ENCODE peak calls at places on chromosome 18, in five cellular contexts. V is A549, X is H1, O is GM12878, D is HepG2. T is an unnamed sample.

GRCh38 chr18:47108373-47108772 is 41.9 kb downstream of the HDHD2 start:
- DNase-seq in V (no peak), X (no peak), O (no peak), D (no peak), T (no peak)

GRCh38 chr18:13658444-13659204 is 67.7 kb downstream of the FAM210A start:
- DNase-seq in V (no peak), X (no peak), O (no peak), D (no peak), T (no peak)

GRCh38 chr18:69686861-69687260 is 260.8 kb downstream of the CD226 start:
- DNase-seq in V (no peak), X (no peak), O (no peak), D (no peak), T (no peak)

GRCh38 chr18:72419914-72420313 is 124.2 kb downstream of the CBLN2 start:
- DNase-seq in V (no peak), X (no peak), O (no peak), D (no peak), T (no peak)

GRCh38 chr18:57809190-57809589 is 6.1 kb upstream of the ATP8B1 start:
- DNase-seq in V (no peak), X (no peak), O (no peak), D (no peak), T (no peak)

GRCh38 chr18:21074336-21075323 is 37.0 kb downstream of the ROCK1 start:
- DNase-seq in V (no peak), X (no peak), O (no peak), D (no peak), T (no peak)

GRCh38 chr18:51137051-51137729 is 60.3 kb downstream of the MEX3C start:
- DNase-seq in V (no peak), X (no peak), O (no peak), D (no peak), T (no peak)

GRCh38 chr18:37874721-37875120 is 309.1 kb upstream of the CELF4 start:
- DNase-seq in V (no peak), X (no peak), O (no peak), D (no peak), T (no peak)

GRCh38 chr18:59704146-59704545 is 6.9 kb upstream of the CCBE1 start:
- DNase-seq in V (no peak), X (no peak), O (no peak), D (no peak), T (no peak)

GRCh38 chr18:7618821-7619410 is 51.8 kb downstream of the PTPRM start:
- DNase-seq in V (no peak), X (no peak), O (no peak), D (no peak), T (no peak)

GRCh38 chr18:23141022-23141999 is 6.0 kb downstream of the CABLES1 start:
- DNase-seq in V (no peak), X (no peak), O (no peak), D (peak), T (no peak)

GRCh38 chr18:9914584-9915290 is 921 bp downstream of the VAPA start:
- DNase-seq in V (peak), X (no peak), O (no peak), D (peak), T (no peak)

GRCh38 chr18:9095297-9096012 is 7.0 kb upstream of the NDUFV2 start:
- DNase-seq in V (peak), X (no peak), O (peak), D (peak), T (no peak)

GRCh38 chr18:8029061-8029460 is 461.9 kb downstream of the PTPRM start:
- DNase-seq in V (no peak), X (no peak), O (no peak), D (no peak), T (no peak)

GRCh38 chr18:79353238-79353637 is 42.5 kb upstream of the NFATC1 start:
- DNase-seq in V (no peak), X (no peak), O (no peak), D (peak), T (no peak)

GRCh38 chr18:35159782-35160181 is 81.1 kb upstream of the ZNF397 start:
- DNase-seq in V (no peak), X (no peak), O (no peak), D (no peak), T (no peak)

GRCh38 chr18:47420130-47420529 is 168.7 kb upstream of the SKOR2 start:
- DNase-seq in V (no peak), X (no peak), O (no peak), D (no peak), T (no peak)

GRCh38 chr18:13279181-13280065 is 60.9 kb downstream of the LDLRAD4 start:
- DNase-seq in V (no peak), X (no peak), O (peak), D (no peak), T (no peak)

GRCh38 chr18:13984080-13984479 is 68.7 kb upstream of the MC2R start:
- DNase-seq in V (no peak), X (no peak), O (no peak), D (no peak), T (no peak)

GRCh38 chr18:41873730-41874129 is 81.3 kb upstream of the PIK3C3 start:
- DNase-seq in V (no peak), X (no peak), O (no peak), D (no peak), T (no peak)

GRCh38 chr18:41870191-41870590 is 84.8 kb upstream of the PIK3C3 start:
- DNase-seq in V (no peak), X (no peak), O (no peak), D (no peak), T (no peak)

GRCh38 chr18:41872206-41872605 is 82.8 kb upstream of the PIK3C3 start:
- DNase-seq in V (no peak), X (no peak), O (no peak), D (no peak), T (no peak)

GRCh38 chr18:41870817-41871216 is 84.2 kb upstream of the PIK3C3 start:
- DNase-seq in V (no peak), X (no peak), O (no peak), D (no peak), T (no peak)

GRCh38 chr18:41871229-41872000 is 83.6 kb upstream of the PIK3C3 start:
- DNase-seq in V (no peak), X (no peak), O (no peak), D (no peak), T (no peak)
- TF ChIP-seq KDM1A in V (no peak), X (no peak), O (no peak), D (no peak), T (no peak)

GRCh38 chr18:5167827-5168226 is 29.2 kb downstream of the AKAIN1 start:
- DNase-seq in V (no peak), X (no peak), O (no peak), D (no peak), T (no peak)
- TF ChIP-seq KDM1A in V (no peak), X (no peak), O (no peak), D (no peak), T (no peak)

GRCh38 chr18:32450026-32450681 is 20.5 kb downstream of the GAREM1 start:
- DNase-seq in V (no peak), X (no peak), O (no peak), D (no peak), T (no peak)
- TF ChIP-seq KDM1A in V (no peak), X (no peak), O (no peak), D (no peak), T (no peak)

GRCh38 chr18:43888601-43889000 is 611.3 kb upstream of the SYT4 start:
- DNase-seq in V (no peak), X (no peak), O (no peak), D (no peak), T (no peak)

GRCh38 chr18:43887491-43887890 is 610.2 kb upstream of the SYT4 start:
- DNase-seq in V (no peak), X (peak), O (no peak), D (no peak), T (no peak)

GRCh38 chr18:43893001-43893637 is 615.8 kb upstream of the SYT4 start:
- DNase-seq in V (no peak), X (no peak), O (no peak), D (no peak), T (no peak)
- TF ChIP-seq KDM1A in V (no peak), X (no peak), O (no peak), D (no peak), T (no peak)

GRCh38 chr18:25614168-25614567 is 262.2 kb upstream of the ZNF521 start:
- DNase-seq in V (no peak), X (no peak), O (no peak), D (no peak), T (no peak)
- TF ChIP-seq KDM1A in V (no peak), X (no peak), O (no peak), D (no peak), T (no peak)

DNA sequence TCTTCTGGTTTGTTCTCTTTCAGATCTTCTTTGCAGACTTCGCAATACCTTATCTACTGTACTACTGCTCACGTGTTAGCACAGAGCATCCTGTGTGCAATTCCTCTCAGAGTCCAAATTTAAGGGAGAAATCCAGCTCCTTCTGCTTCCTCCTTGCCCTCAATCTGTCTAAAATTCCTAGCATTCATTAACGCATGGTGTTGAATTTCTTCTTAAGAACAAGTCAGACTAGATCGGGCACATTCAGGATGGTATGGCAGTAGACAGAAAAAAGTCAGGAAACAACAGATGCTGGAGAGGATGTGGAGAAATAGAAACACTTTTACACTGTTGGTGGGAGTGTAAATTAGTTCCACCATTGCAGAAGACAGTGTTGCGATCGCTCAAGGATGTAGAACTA is 206.1 kb upstream of the CDH7 start:
- DNase-seq in V (no peak), X (no peak), O (no peak), D (no peak), T (no peak)
- TF ChIP-seq KDM1A in V (no peak), X (no peak), O (no peak), D (no peak), T (no peak)

T was measured in K562.